ENCODE peak calls at places on chromosome 12, in five cellular contexts. Z is fibroblast of lung; X is left lung; U is sigmoid colon; B is CD8-positive, alpha-beta T cell. A is an unnamed sample.

GRCh38 chr12:2804390-2805145 is 7.9 kb upstream of the ITFG2 start:
- DNase-seq in Z (peak), X (no peak), U (peak), B (no peak), A (peak)

GRCh38 chr12:30187426-30187825 is 403.7 kb upstream of the TMTC1 start:
- DNase-seq in Z (no peak), X (no peak), U (no peak), B (no peak), A (no peak)

GRCh38 chr12:50723870-50724269 is 40.0 kb upstream of the ATF1 start:
- DNase-seq in Z (peak), X (no peak), U (no peak), B (no peak), A (no peak)

GRCh38 chr12:90407841-90408240 is 547.1 kb downstream of the CCER1 start:
- DNase-seq in Z (no peak), X (no peak), U (no peak), B (no peak), A (no peak)

GRCh38 chr12:7293670-7294069 is 10.2 kb upstream of the ACSM4 start:
- DNase-seq in Z (no peak), X (no peak), U (no peak), B (no peak), A (no peak)

GRCh38 chr12:53659011-53659551 is 16.8 kb downstream of the ATP5MC2 start:
- DNase-seq in Z (peak), X (peak), U (no peak), B (no peak), A (no peak)

GRCh38 chr12:27571463-27571862 is 47.5 kb downstream of the PPFIBP1 start:
- DNase-seq in Z (peak), X (no peak), U (no peak), B (no peak), A (no peak)

GRCh38 chr12:47927346-47927745 is 22.6 kb upstream of the VDR start:
- DNase-seq in Z (no peak), X (no peak), U (no peak), B (no peak), A (no peak)

GRCh38 chr12:122021193-122021821 is 377 bp upstream of the BCL7A start:
- DNase-seq in Z (no peak), X (no peak), U (peak), B (peak), A (no peak)

GRCh38 chr12:121992059-121992879 is 29.4 kb upstream of the BCL7A start:
- DNase-seq in Z (peak), X (peak), U (no peak), B (peak), A (peak)

GRCh38 chr12:12837025-12837872 is 24.1 kb downstream of the DDX47 start:
- DNase-seq in Z (peak), X (peak), U (no peak), B (peak), A (peak)

GRCh38 chr12:106063826-106064575 is 74.8 kb downstream of the NUAK1 start:
- DNase-seq in Z (no peak), X (no peak), U (no peak), B (no peak), A (no peak)

GRCh38 chr12:128729628-128730121 is 94.1 kb downstream of the SLC15A4 start:
- DNase-seq in Z (no peak), X (no peak), U (no peak), B (no peak), A (no peak)

GRCh38 chr12:126953365-126953889 is 1313.5 kb upstream of the TMEM132C start:
- DNase-seq in Z (no peak), X (no peak), U (no peak), B (no peak), A (no peak)

GRCh38 chr12:12008931-12009611 is 61.7 kb upstream of the BCL2L14 start:
- DNase-seq in Z (peak), X (peak), U (no peak), B (peak), A (peak)

GRCh38 chr12:34401659-34402227 is 379.4 kb downstream of the ALG10 start:
- DNase-seq in Z (no peak), X (peak), U (peak), B (peak), A (no peak)

GRCh38 chr12:107847830-107848229 is 73.3 kb downstream of the ASCL4 start:
- DNase-seq in Z (no peak), X (no peak), U (no peak), B (no peak), A (no peak)

GRCh38 chr12:100717733-100718067 is 76.9 kb upstream of the ANO4 start:
- DNase-seq in Z (peak), X (no peak), U (no peak), B (no peak), A (no peak)

GRCh38 chr12:15322164-15323054 is at the start of gene PTPRO:
- DNase-seq in Z (no peak), X (no peak), U (no peak), B (no peak), A (no peak)

GRCh38 chr12:108890208-108890607 is 10.3 kb downstream of the DAO start:
- DNase-seq in Z (peak), X (no peak), U (no peak), B (no peak), A (peak)

GRCh38 chr12:113396200-113396599 is 7.5 kb downstream of the SDS start:
- DNase-seq in Z (no peak), X (no peak), U (no peak), B (no peak), A (no peak)

GRCh38 chr12:42448841-42449240 is 122.9 kb downstream of the PPHLN1 start:
- DNase-seq in Z (no peak), X (no peak), U (no peak), B (no peak), A (no peak)

GRCh38 chr12:51229116-51229515 is 9.5 kb upstream of the DAZAP2 start:
- DNase-seq in Z (no peak), X (no peak), U (no peak), B (no peak), A (no peak)

GRCh38 chr12:5083955-5084849 is 40.5 kb downstream of the KCNA5 start:
- DNase-seq in Z (peak), X (no peak), U (no peak), B (no peak), A (peak)

GRCh38 chr12:26250801-26251200 is 55.4 kb downstream of the SSPN start:
- DNase-seq in Z (no peak), X (no peak), U (no peak), B (no peak), A (no peak)

GRCh38 chr12:122841544-122842321 is 6.5 kb downstream of the HIP1R start:
- DNase-seq in Z (peak), X (peak), U (no peak), B (no peak), A (no peak)

GRCh38 chr12:112750971-112751370 is 40.6 kb upstream of the RPH3A start:
- DNase-seq in Z (no peak), X (no peak), U (no peak), B (no peak), A (no peak)

GRCh38 chr12:109308534-109309440 is at the start of gene FOXN4:
- DNase-seq in Z (no peak), X (no peak), U (no peak), B (no peak), A (no peak)

GRCh38 chr12:5584776-5585560 is 153.1 kb downstream of the NTF3 start:
- DNase-seq in Z (no peak), X (no peak), U (no peak), B (no peak), A (no peak)

GRCh38 chr12:131688131-131688844 is 22.6 kb upstream of the SFSWAP start:
- DNase-seq in Z (no peak), X (no peak), U (no peak), B (no peak), A (no peak)
- TF ChIP-seq CTCF in Z (no peak), X (no peak), U (no peak), B (no peak), A (no peak)

GRCh38 chr12:20367731-20368652 is at the start of gene PDE3A:
- DNase-seq in Z (peak), X (peak), U (peak), B (no peak), A (no peak)
- H3K4me3 ChIP-seq in Z (peak), X (peak), U (peak), B (no peak), A (peak)

GRCh38 chr12:44248436-44248835 is 412.6 kb downstream of the TMEM117 start:
- DNase-seq in Z (no peak), X (no peak), U (no peak), B (no peak), A (no peak)

GRCh38 chr12:44253338-44253856 is 417.5 kb downstream of the TMEM117 start:
- DNase-seq in Z (no peak), X (no peak), U (no peak), B (no peak), A (no peak)

GRCh38 chr12:44246481-44247105 is 410.7 kb downstream of the TMEM117 start:
- DNase-seq in Z (no peak), X (no peak), U (no peak), B (no peak), A (no peak)

GRCh38 chr12:44245932-44246331 is 410.1 kb downstream of the TMEM117 start:
- DNase-seq in Z (no peak), X (no peak), U (no peak), B (no peak), A (no peak)

DNA sequence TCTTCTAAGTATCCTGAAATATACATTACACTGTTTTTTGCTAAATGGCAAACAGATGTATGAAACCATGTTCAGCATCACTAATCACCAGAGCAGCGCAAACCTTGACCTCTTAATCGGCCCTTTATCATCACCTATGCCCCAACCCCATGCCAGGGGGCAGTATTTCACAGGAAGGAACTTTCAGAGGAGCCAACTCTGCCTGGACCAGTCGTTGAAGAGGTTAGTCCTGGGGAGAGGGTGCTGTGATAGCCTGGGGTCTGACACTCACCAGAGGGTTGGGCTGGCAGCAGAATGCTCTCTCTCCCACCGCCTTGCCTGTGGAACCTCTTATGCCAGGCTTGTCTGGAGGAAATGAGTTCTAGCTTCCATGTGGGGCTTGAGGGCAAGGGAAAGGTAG is 411.7 kb downstream of the TMEM117 start:
- DNase-seq in Z (no peak), X (no peak), U (no peak), B (no peak), A (no peak)
- TF ChIP-seq CTCF in Z (no peak), X (no peak), U (no peak), B (no peak), A (peak)

GRCh38 chr12:102728506-102729242 is 188.4 kb downstream of the PAH start:
- DNase-seq in Z (no peak), X (no peak), U (no peak), B (no peak), A (peak)
- H3K4me3 ChIP-seq in Z (no peak), X (no peak), U (no peak), B (no peak), A (no peak)

GRCh38 chr12:80513211-80513610 is 69.2 kb downstream of the PTPRQ start:
- DNase-seq in Z (no peak), X (peak), U (no peak), B (no peak), A (no peak)

GRCh38 chr12:80509781-80510556 is 65.9 kb downstream of the PTPRQ start:
- DNase-seq in Z (peak), X (no peak), U (no peak), B (no peak), A (no peak)

GRCh38 chr12:80517655-80518054 is 73.6 kb downstream of the PTPRQ start:
- DNase-seq in Z (no peak), X (no peak), U (no peak), B (no peak), A (no peak)

DNA sequence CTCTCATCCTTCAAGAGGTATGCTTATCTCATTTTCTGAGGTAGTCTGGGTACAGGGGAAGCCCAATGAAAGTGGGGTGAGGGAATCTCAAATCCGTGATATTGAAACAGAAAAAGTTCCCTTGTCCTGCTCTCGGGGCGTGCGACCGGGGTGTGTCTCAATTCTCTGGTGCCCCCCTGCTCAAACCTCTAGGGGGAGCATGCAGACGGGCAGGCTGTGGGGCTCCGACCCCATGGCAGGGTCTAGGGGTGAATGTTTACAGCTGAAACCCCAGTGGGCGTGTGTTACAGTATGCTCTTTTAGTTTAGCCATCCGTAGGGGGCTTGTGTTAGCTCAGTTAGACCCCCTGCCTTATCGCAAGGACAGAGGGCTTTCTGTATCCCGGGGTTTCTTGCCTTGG is 68.7 kb downstream of the PTPRQ start:
- DNase-seq in Z (no peak), X (no peak), U (no peak), B (no peak), A (no peak)
- TF ChIP-seq CTCF in Z (no peak), X (no peak), U (no peak), B (no peak), A (no peak)

DNA sequence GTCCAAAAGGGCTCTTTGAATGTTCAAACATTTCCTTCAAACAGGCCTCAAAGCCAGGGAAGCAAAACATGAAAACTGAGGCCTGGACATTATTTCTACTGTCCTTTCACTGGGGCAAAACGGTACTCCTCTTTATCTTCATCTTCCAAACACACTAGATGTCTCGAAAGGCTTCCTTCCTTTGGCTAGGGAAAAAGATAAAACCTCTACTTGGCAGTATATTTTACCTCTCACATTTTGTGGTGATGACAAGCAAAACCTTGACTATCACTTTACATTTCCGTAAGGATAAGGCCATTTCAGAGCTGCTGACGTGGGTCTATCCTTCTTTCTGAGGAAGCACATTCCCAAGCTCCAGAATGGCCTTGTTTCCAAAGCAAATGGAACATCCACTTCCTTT is 9.9 kb downstream of the STAB2 start:
- DNase-seq in Z (no peak), X (no peak), U (no peak), B (no peak), A (no peak)
- H3K4me3 ChIP-seq in Z (no peak), X (no peak), U (no peak), B (no peak), A (no peak)

GRCh38 chr12:132228535-132229422 is 84.5 kb downstream of the NOC4L start:
- DNase-seq in Z (no peak), X (no peak), U (peak), B (no peak), A (no peak)
- TF ChIP-seq CTCF in Z (no peak), X (no peak), U (no peak), B (no peak), A (no peak)

GRCh38 chr12:125329239-125330238 is 264.3 kb downstream of the AACS start:
- DNase-seq in Z (no peak), X (no peak), U (no peak), B (no peak), A (no peak)

GRCh38 chr12:125336246-125336645 is 271.0 kb downstream of the AACS start:
- DNase-seq in Z (no peak), X (no peak), U (no peak), B (no peak), A (no peak)

GRCh38 chr12:125332900-125333299 is 267.7 kb downstream of the AACS start:
- DNase-seq in Z (no peak), X (no peak), U (no peak), B (no peak), A (no peak)

GRCh38 chr12:125331342-125332052 is 266.3 kb downstream of the AACS start:
- DNase-seq in Z (no peak), X (no peak), U (no peak), B (no peak), A (no peak)

DNA sequence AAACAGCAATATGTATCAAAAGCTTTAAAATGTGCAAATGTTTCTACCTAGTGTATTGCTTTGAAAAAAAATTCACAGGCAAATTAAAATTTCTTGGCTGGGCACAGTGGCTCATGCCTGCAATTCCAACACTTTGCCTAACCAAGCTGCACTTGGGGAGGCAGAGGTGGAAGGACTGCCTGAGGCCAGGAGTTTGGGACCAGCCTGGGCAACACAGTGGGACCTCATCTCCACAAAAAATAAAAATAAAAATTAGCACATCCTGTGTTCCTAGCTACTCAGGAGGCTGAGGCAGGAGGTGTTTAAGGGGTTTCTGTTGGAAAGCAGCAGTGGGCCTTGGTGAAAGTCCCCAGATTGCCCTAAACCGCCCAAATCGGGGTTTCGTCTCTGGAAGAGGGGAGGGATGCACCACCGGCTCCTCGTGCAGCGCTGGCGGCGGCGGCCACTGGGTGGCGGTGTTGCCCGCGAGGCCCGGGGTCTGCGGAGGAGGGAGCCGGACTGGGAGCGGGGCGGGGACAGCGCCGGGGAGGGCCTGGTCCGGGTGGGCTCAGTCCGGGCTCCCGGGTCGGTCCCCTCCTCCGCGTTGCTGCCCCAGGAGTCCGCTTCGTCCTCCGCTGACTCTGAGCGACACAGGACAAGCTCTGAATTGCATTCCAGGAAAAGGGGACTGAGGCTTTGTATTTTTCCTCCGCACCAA is 265.6 kb downstream of the AACS start:
- DNase-seq in Z (peak), X (peak), U (peak), B (peak), A (peak)
- H3K4me3 ChIP-seq in Z (no peak), X (peak), U (peak), B (no peak), A (no peak)

A was measured in GM12865.